ENCODE peak calls at places on chromosomes 6 and 20, in seven cellular contexts. R is PC-3, H is K562, A is astrocyte, D is DND-41, X is endothelial cell of umbilical vein, F is GM23248. Y is an unnamed sample.

GRCh38 chr6:164917211-164917610 is 392.2 kb downstream of the C6orf118 start:
- DNase-seq in A (no peak), X (no peak), R (no peak), D (no peak), F (no peak), H (no peak), Y (no peak)

GRCh38 chr20:20831794-20832193 is 119.3 kb upstream of the RALGAPA2 start:
- DNase-seq in D (no peak), A (no peak), F (no peak), R (peak; percentile 28), X (no peak), H (no peak), Y (no peak)

GRCh38 chr20:32112862-32113261 is 3.3 kb downstream of the TM9SF4 start:
- DNase-seq in A (no peak), H (peak; percentile 23), R (no peak), X (no peak), F (no peak), D (no peak), Y (no peak)

GRCh38 chr6:108734336-108734922 is 113.8 kb upstream of the ARMC2 start:
- DNase-seq in H (no peak), R (no peak), F (no peak), D (no peak), X (no peak), A (no peak), Y (no peak)

GRCh38 chr6:149166324-149166723 is 151.2 kb upstream of the TAB2 start:
- DNase-seq in H (no peak), X (peak; percentile 53), R (peak; percentile 12), A (peak; percentile 12), D (no peak), F (no peak), Y (peak; percentile 43)

GRCh38 chr6:13280253-13280652 is 48.1 kb downstream of the TBC1D7 start:
- DNase-seq in A (no peak), D (no peak), H (no peak), X (no peak), R (no peak), F (no peak), Y (no peak)

GRCh38 chr20:61252601-61253263 is 671 bp downstream of the CDH4 start:
- DNase-seq in D (no peak), H (no peak), F (peak; percentile 52), X (no peak), R (no peak), A (no peak), Y (peak; percentile 36)

GRCh38 chr6:491233-491632 is 99.7 kb downstream of the IRF4 start:
- DNase-seq in H (no peak), F (no peak), R (no peak), D (peak; percentile 68), X (no peak), A (no peak), Y (no peak)

GRCh38 chr6:51394061-51394460 is 575.4 kb downstream of the TFAP2B start:
- DNase-seq in X (no peak), H (no peak), F (no peak), D (no peak), A (no peak), R (no peak), Y (no peak)

GRCh38 chr20:46025376-46025783 is 3.6 kb upstream of the SLC12A5 start:
- DNase-seq in D (no peak), H (no peak), F (no peak), X (no peak), R (no peak), A (no peak), Y (peak; percentile 27)

GRCh38 chr20:4169360-4170214 is 154.2 kb upstream of the RNF24 start:
- DNase-seq in F (no peak), X (no peak), A (no peak), R (no peak), D (peak; percentile 26), H (no peak), Y (no peak)

GRCh38 chr6:158609455-158610155 is 34.9 kb downstream of the DYNLT1 start:
- DNase-seq in R (no peak), A (no peak), H (no peak), D (no peak), F (no peak), X (no peak), Y (no peak)

GRCh38 chr20:34445177-34446065 is 70.8 kb upstream of the DYNLRB1 start:
- DNase-seq in F (no peak), H (no peak), R (no peak), A (no peak), D (no peak), X (no peak), Y (no peak)

GRCh38 chr6:20771427-20771826 is 237.2 kb downstream of the CDKAL1 start:
- DNase-seq in R (no peak), F (no peak), X (no peak), A (no peak), H (no peak), D (no peak), Y (no peak)

GRCh38 chr6:52392944-52393343 is 27.2 kb upstream of the EFHC1 start:
- DNase-seq in X (no peak), F (peak; percentile 85), R (peak; percentile 50), D (no peak), A (peak; percentile 79), H (no peak), Y (no peak)

GRCh38 chr6:1797801-1798200 is 188.1 kb downstream of the FOXC1 start:
- DNase-seq in A (peak; percentile 31), X (peak; percentile 78), R (peak; percentile 15), D (no peak), F (peak; percentile 16), H (no peak), Y (no peak)

GRCh38 chr20:61429458-61430227 is 177.6 kb downstream of the CDH4 start:
- DNase-seq in D (no peak), R (no peak), A (no peak), H (no peak), F (no peak), X (no peak), Y (no peak)

GRCh38 chr20:35006531-35006971 is 50.9 kb downstream of the MYH7B start:
- DNase-seq in H (no peak), A (no peak), R (no peak), D (no peak), X (no peak), F (no peak), Y (no peak)

GRCh38 chr20:37669062-37669772 is 24.6 kb upstream of the CTNNBL1 start:
- DNase-seq in X (no peak), D (no peak), H (no peak), A (no peak), R (peak; percentile 63), F (no peak), Y (peak; percentile 25)

GRCh38 chr20:50844430-50845100 is 49.7 kb downstream of the BCAS4 start:
- DNase-seq in F (peak; percentile 54), A (peak; percentile 94), D (peak; percentile 12), X (peak; percentile 63), H (peak; percentile 39), R (peak; percentile 74), Y (no peak)

GRCh38 chr20:60332523-60332922 is 374.3 kb downstream of the CDH26 start:
- DNase-seq in X (no peak), H (no peak), A (no peak), R (no peak), F (no peak), D (no peak), Y (no peak)

DNA sequence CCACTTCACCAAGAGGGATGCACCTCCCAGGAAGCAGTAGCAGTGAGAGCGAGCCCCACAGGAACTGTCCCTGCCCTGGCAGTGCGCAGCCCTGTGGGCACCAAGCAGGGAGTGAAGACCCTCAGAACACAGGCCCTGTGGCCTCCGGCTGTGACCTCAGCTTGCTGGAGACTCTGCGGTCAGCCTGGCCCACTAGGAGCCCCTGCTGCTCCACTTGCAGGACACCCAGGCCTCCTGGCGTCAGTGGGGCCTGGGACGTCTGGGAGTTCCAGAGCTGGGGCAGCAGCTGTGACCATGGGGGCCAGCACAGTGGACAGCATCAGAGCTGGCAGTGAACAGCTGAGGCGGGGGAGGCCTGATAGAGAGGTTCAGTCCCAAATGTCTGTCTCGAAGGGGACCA is 28.3 kb downstream of the PXDC1 start:
- DNase-seq in D (no peak), X (no peak), A (no peak), H (no peak), F (no peak), R (no peak), Y (no peak)
- H4K20me1 ChIP-seq in D (no peaks in the 10 kb centered on the region), X (no peaks in the 10 kb centered on the region), A (peaks cover 64% of the 10 kb centered on the region), H (peaks cover 13% of the 10 kb centered on the region), F (no peaks in the 10 kb centered on the region), R (no peaks in the 10 kb centered on the region), Y (no peaks in the 10 kb centered on the region)

DNA sequence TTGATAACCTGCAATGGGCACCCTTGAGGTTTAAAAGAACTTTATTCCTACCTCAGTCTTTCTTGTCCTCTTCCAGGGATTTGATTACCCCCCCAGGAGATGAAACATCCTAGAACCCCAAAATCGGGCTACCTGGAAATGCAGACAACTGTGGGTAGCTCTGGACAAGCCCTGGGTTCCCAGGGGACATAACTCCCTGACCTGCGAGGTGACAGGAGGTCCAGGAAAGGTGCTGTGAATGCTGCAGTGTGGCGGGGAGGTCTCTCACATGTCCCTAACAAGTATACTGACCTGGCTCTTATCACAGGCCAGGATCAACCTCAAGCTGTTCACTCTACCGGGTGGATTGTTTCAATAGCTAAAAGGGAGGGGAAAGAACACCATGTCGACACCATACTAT is 11.6 kb downstream of the JAG1 start:
- DNase-seq in X (no peak), F (no peak), D (no peak), H (no peak), R (no peak), A (no peak), Y (no peak)
- H3K4me1 ChIP-seq in X (peaks cover 28% of the 10 kb centered on the region), F (no peaks in the 10 kb centered on the region), D (no peaks in the 10 kb centered on the region), H (no peaks in the 10 kb centered on the region), R (peaks cover 6% of the 10 kb centered on the region), A (peaks cover 34% of the 10 kb centered on the region), Y (peaks cover 58% of the 10 kb centered on the region)

GRCh38 chr20:2122921-2123320 is 21.3 kb downstream of the STK35 start:
- DNase-seq in X (no peak), F (peak; percentile 85), H (no peak), A (peak; percentile 85), D (no peak), R (no peak), Y (no peak)
- H4K20me1 ChIP-seq in X (no peaks in the 10 kb centered on the region), F (no peaks in the 10 kb centered on the region), H (peaks cover 20% of the 10 kb centered on the region), A (peaks cover 91% of the 10 kb centered on the region), D (peaks cover 94% of the 10 kb centered on the region), R (peaks cover 63% of the 10 kb centered on the region), Y (peaks cover 87% of the 10 kb centered on the region)

DNA sequence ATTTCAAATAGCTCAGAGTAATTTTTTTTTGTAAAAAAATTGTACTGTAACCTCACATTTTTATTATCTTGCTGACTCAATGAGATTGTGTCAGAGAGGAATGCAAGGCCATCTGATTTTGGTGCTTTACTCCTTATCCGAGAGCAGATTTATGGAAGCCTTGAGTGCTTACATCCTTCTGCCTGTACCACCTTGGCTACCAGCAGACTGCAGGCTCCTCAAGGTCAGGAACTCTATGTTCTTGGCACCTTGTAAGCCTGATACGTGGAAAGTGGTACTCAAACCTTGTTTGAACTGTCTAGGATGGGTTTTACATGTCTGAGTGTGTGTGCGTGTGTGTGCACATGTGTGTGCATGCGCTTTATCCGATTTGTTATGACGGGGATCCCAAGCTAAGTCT is 80.0 kb upstream of the MLIP start:
- DNase-seq in F (no peak), X (no peak), D (no peak), A (peak; percentile 4), H (no peak), R (no peak), Y (no peak)
- H3K4me1 ChIP-seq in F (no peaks in the 10 kb centered on the region), X (no peaks in the 10 kb centered on the region), D (no peaks in the 10 kb centered on the region), A (no peaks in the 10 kb centered on the region), H (no peaks in the 10 kb centered on the region), R (no peaks in the 10 kb centered on the region), Y (peaks cover 8% of the 10 kb centered on the region)

GRCh38 chr6:49088631-49089030 is 374.4 kb downstream of the MMUT start:
- DNase-seq in X (no peak), H (no peak), D (no peak), A (no peak), R (no peak), F (no peak), Y (no peak)
- H4K20me1 ChIP-seq in X (no peaks in the 10 kb centered on the region), H (no peaks in the 10 kb centered on the region), D (no peaks in the 10 kb centered on the region), A (no peaks in the 10 kb centered on the region), R (no peaks in the 10 kb centered on the region), F (no peaks in the 10 kb centered on the region), Y (no peaks in the 10 kb centered on the region)